ENCODE peak calls at places on chromosomes 13 and 19, in eight cellular contexts. H, F, M, Q, R, J, P and V are unnamed samples.

GRCh38 chr13:46866150-46866549 is 30.7 kb downstream of the HTR2A start:
- DNase-seq in H (no peak), F (peak), M (no peak), Q (no peak), R (no peak), J (peak), P (peak), V (peak)

GRCh38 chr19:48258350-48258749 is 2.6 kb upstream of the CARD8 start:
- DNase-seq in H (no peak), F (no peak), M (no peak), Q (no peak), R (no peak), J (no peak), P (no peak), V (peak)

GRCh38 chr13:33543631-33544030 is 258.1 kb upstream of the STARD13 start:
- DNase-seq in H (no peak), F (no peak), M (no peak), Q (no peak), R (no peak), J (no peak), P (no peak), V (peak)

GRCh38 chr13:32330438-32330837 is 15.1 kb downstream of the BRCA2 start:
- DNase-seq in H (no peak), F (peak), M (no peak), Q (no peak), R (no peak), J (no peak), P (peak), V (no peak)

GRCh38 chr13:73259061-73259908 is 200.5 kb downstream of the KLF5 start:
- DNase-seq in H (no peak), F (no peak), M (no peak), Q (no peak), R (no peak), J (no peak), P (no peak), V (no peak)

GRCh38 chr19:8585894-8586750 is 8.9 kb upstream of the MYO1F start:
- DNase-seq in H (no peak), F (no peak), M (peak), Q (peak), R (no peak), J (peak), P (no peak), V (no peak)

GRCh38 chr13:62631614-62632013 is 1216.0 kb upstream of the PCDH20 start:
- DNase-seq in H (no peak), F (no peak), M (no peak), Q (no peak), R (no peak), J (no peak), P (no peak), V (no peak)

GRCh38 chr13:25982908-25983307 is 68.9 kb downstream of the SHISA2 start:
- DNase-seq in H (no peak), F (no peak), M (no peak), Q (no peak), R (no peak), J (no peak), P (no peak), V (no peak)

GRCh38 chr19:55173186-55173716 is 6.8 kb upstream of the DNAAF3 start:
- DNase-seq in H (no peak), F (no peak), M (no peak), Q (no peak), R (no peak), J (no peak), P (no peak), V (no peak)

GRCh38 chr13:41813426-41813825 is 147.5 kb downstream of the VWA8 start:
- DNase-seq in H (no peak), F (no peak), M (no peak), Q (no peak), R (no peak), J (no peak), P (no peak), V (no peak)

GRCh38 chr19:5281588-5281987 is 59.0 kb downstream of the PTPRS start:
- DNase-seq in H (no peak), F (peak), M (no peak), Q (peak), R (no peak), J (no peak), P (peak), V (no peak)

GRCh38 chr13:99501952-99502310 is 659 bp downstream of the TM9SF2 start:
- DNase-seq in H (no peak), F (peak), M (peak), Q (no peak), R (no peak), J (peak), P (no peak), V (peak)

GRCh38 chr19:48342841-48343540 is 17.6 kb downstream of the EMP3 start:
- DNase-seq in H (no peak), F (no peak), M (no peak), Q (no peak), R (no peak), J (no peak), P (no peak), V (no peak)

GRCh38 chr19:8397291-8397690 is 7.1 kb downstream of the RAB11B start:
- DNase-seq in H (no peak), F (no peak), M (no peak), Q (no peak), R (no peak), J (no peak), P (no peak), V (no peak)

GRCh38 chr13:20136781-20137703 is 23.8 kb downstream of the GJA3 start:
- DNase-seq in H (no peak), F (no peak), M (no peak), Q (no peak), R (no peak), J (peak), P (no peak), V (no peak)

GRCh38 chr13:99357920-99358319 is 50.7 kb upstream of the GPR183 start:
- DNase-seq in H (no peak), F (no peak), M (peak), Q (no peak), R (no peak), J (no peak), P (no peak), V (no peak)

GRCh38 chr13:33494596-33495214 is 209.2 kb upstream of the STARD13 start:
- DNase-seq in H (no peak), F (peak), M (peak), Q (no peak), R (no peak), J (no peak), P (no peak), V (no peak)

GRCh38 chr19:1004803-1005664 is 4.8 kb downstream of the GRIN3B start:
- DNase-seq in H (no peak), F (no peak), M (no peak), Q (no peak), R (no peak), J (no peak), P (no peak), V (no peak)

GRCh38 chr19:17332677-17333581 is 1.7 kb downstream of the ANO8 start:
- DNase-seq in H (no peak), F (peak), M (peak), Q (peak), R (no peak), J (peak), P (no peak), V (peak)

GRCh38 chr19:5046339-5047039 is 77.6 kb downstream of the KDM4B start:
- DNase-seq in H (no peak), F (peak), M (peak), Q (no peak), R (no peak), J (no peak), P (no peak), V (no peak)

GRCh38 chr19:43430142-43430710 is 15.5 kb downstream of the TEX101 start:
- DNase-seq in H (no peak), F (peak), M (no peak), Q (no peak), R (no peak), J (peak), P (no peak), V (no peak)